ENCODE peak calls at places on chromosomes 5 and 9, in five cellular contexts. Y, N, G, K and O are unnamed samples.
A peak's percentile ranks its signal among the peaks of the same experiment; 100 is the strongest.

GRCh38 chr9:126341461-126341860 is 14.8 kb downstream of the MVB12B start:
- DNase-seq in K (no peak), G (no peak), Y (no peak), N (no peak), O (no peak)

GRCh38 chr5:26482076-26482816 is 556.1 kb downstream of the CDH9 start:
- DNase-seq in G (no peak), K (no peak), Y (no peak), N (no peak), O (no peak)

GRCh38 chr9:72315089-72315509 is 49.9 kb downstream of the ZFAND5 start:
- DNase-seq in Y (peak; percentile 66), G (no peak), N (peak; percentile 71), K (peak; percentile 19), O (no peak)

GRCh38 chr5:64682608-64683007 is 7.7 kb upstream of the SHISAL2B start:
- DNase-seq in K (no peak), Y (no peak), G (peak; percentile 4), N (no peak), O (no peak)

GRCh38 chr5:55904152-55904551 is 53.0 kb downstream of the IL31RA start:
- DNase-seq in G (no peak), K (no peak), Y (no peak), N (no peak), O (no peak)

GRCh38 chr5:157273131-157273556 is 7.2 kb downstream of the CYFIP2 start:
- DNase-seq in N (no peak), K (no peak), Y (no peak), G (peak; percentile 81), O (no peak)

GRCh38 chr5:131545856-131546255 is 89.2 kb downstream of the RAPGEF6 start:
- DNase-seq in K (no peak), Y (no peak), N (no peak), G (no peak), O (no peak)

GRCh38 chr5:174571662-174572397 is 152.6 kb upstream of the MSX2 start:
- DNase-seq in Y (peak; percentile 95), K (peak; percentile 68), N (peak; percentile 33), G (no peak), O (no peak)

GRCh38 chr5:73515232-73515631 is 17.0 kb downstream of the BTF3 start:
- DNase-seq in G (no peak), K (no peak), N (no peak), Y (no peak), O (no peak)